ENCODE peak calls at places on chromosomes 16 and 17, in eight cellular contexts. J is fibroblast of lung, W is IMR-90, K is neural progenitor cell, E is MM.1S, M is OCI-LY7, Q is H9, Y is mammary epithelial cell. P is an unnamed sample.
A peak's percentile ranks its signal among the peaks of the same experiment; 100 is the strongest.

GRCh38 chr17:15464211-15464610 is 3.2 kb downstream of the CDRT4 start:
- DNase-seq in J (no peak), W (no peak), K (no peak), E (no peak), M (no peak), Q (no peak), Y (no peak), P (no peak)

GRCh38 chr17:58306131-58306951 is 22.3 kb downstream of the TSPOAP1 start:
- DNase-seq in J (no peak), W (no peak), K (no peak), E (no peak), M (no peak), Q (peak; percentile 39), Y (no peak), P (no peak)

GRCh38 chr16:56202036-56202435 is 10.7 kb downstream of the GNAO1 start:
- DNase-seq in J (peak; percentile 23), W (no peak), K (no peak), E (no peak), M (no peak), Q (no peak), Y (peak; percentile 21), P (no peak)

GRCh38 chr16:57091200-57091989 is 988 bp upstream of the CPNE2 start:
- DNase-seq in J (peak; percentile 57), W (peak; percentile 53), K (peak; percentile 31), E (no peak), M (no peak), Q (peak; percentile 76), Y (peak; percentile 47), P (peak; percentile 77)

GRCh38 chr17:80464486-80464885 is 11.9 kb downstream of the NPTX1 start:
- DNase-seq in J (no peak), W (no peak), K (no peak), E (no peak), M (no peak), Q (no peak), Y (no peak), P (no peak)

GRCh38 chr17:33942414-33942813 is 312.7 kb upstream of the CCL2 start:
- DNase-seq in J (peak; percentile 59), W (no peak), K (no peak), E (no peak), M (no peak), Q (no peak), Y (no peak), P (no peak)

GRCh38 chr17:48012151-48012520 is 25.5 kb downstream of the COPZ2 start:
- DNase-seq in J (no peak), W (no peak), K (peak; percentile 94), E (peak; percentile 85), M (peak; percentile 89), Q (peak; percentile 87), Y (no peak), P (peak; percentile 87)

GRCh38 chr16:69890114-69890890 is 60.8 kb upstream of the CLEC18A start:
- DNase-seq in J (peak; percentile 58), W (peak; percentile 42), K (peak; percentile 64), E (no peak), M (no peak), Q (peak; percentile 77), Y (peak; percentile 27), P (peak; percentile 77)

GRCh38 chr17:60358611-60359225 is 33.2 kb downstream of the USP32 start:
- DNase-seq in J (no peak), W (no peak), K (no peak), E (no peak), M (no peak), Q (no peak), Y (no peak), P (no peak)

GRCh38 chr17:76987486-76987885 is 119.3 kb downstream of the MGAT5B start:
- DNase-seq in J (no peak), W (no peak), K (no peak), E (no peak), M (no peak), Q (no peak), Y (no peak), P (no peak)

GRCh38 chr16:84137287-84137686 is 7.7 kb downstream of the HSDL1 start:
- DNase-seq in J (no peak), W (no peak), K (no peak), E (no peak), M (no peak), Q (no peak), Y (no peak), P (no peak)

GRCh38 chr17:70829876-70830275 is 660.5 kb downstream of the KCNJ2 start:
- DNase-seq in J (peak; percentile 54), W (peak; percentile 31), K (no peak), E (no peak), M (no peak), Q (no peak), Y (no peak), P (no peak)

GRCh38 chr16:86509759-86510464 is 415 bp upstream of the FOXF1 start:
- DNase-seq in J (peak; percentile 93), W (peak; percentile 96), K (peak; percentile 71), E (no peak), M (no peak), Q (peak; percentile 85), Y (peak; percentile 23), P (peak; percentile 80)

GRCh38 chr17:31566247-31566991 is 174.9 kb downstream of the RAB11FIP4 start:
- DNase-seq in J (no peak), W (no peak), K (no peak), E (no peak), M (no peak), Q (no peak), Y (no peak), P (no peak)
- H4K20me1 ChIP-seq in J (no peaks in the 10 kb centered on the region), W (peaks cover 35% of the 10 kb centered on the region), K (peaks cover 12% of the 10 kb centered on the region), E (no peaks in the 10 kb centered on the region), M (no peaks in the 10 kb centered on the region), Q (no peaks in the 10 kb centered on the region), Y (no peaks in the 10 kb centered on the region), P (no peaks in the 10 kb centered on the region)

GRCh38 chr17:82832881-82833475 is 6.8 kb downstream of the ZNF750 start:
- DNase-seq in J (no peak), W (no peak), K (no peak), E (no peak), M (no peak), Q (no peak), Y (no peak), P (no peak)

GRCh38 chr17:82830249-82830661 is 9.6 kb downstream of the ZNF750 start:
- DNase-seq in J (peak; percentile 18), W (peak; percentile 10), K (no peak), E (no peak), M (no peak), Q (no peak), Y (no peak), P (no peak)

GRCh38 chr17:82831818-82832200 is 8.0 kb downstream of the ZNF750 start:
- DNase-seq in J (no peak), W (no peak), K (no peak), E (no peak), M (no peak), Q (no peak), Y (no peak), P (no peak)

GRCh38 chr17:82831041-82831817 is 8.6 kb downstream of the ZNF750 start:
- DNase-seq in J (no peak), W (no peak), K (no peak), E (no peak), M (no peak), Q (no peak), Y (no peak), P (no peak)

DNA sequence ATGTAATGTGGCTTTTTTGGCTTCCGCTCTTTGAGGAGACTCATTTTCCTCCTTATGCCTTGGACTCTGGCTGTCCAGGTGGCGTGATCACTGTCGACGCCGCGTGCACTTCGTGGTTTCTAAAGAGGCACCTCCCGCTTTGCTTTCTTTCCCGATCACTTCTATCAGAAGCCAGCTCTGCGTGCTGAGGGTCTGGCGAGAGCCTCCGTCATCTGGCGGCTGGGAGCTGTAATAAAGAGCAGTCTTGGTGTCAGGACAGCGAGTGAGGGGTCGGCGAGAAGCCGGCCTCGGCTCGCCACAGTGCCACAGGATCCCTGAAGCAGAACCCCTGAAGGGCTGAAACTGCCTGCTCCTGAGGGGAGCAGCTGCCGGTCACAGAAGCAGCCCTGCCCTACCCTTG is 7.4 kb downstream of the ZNF750 start:
- DNase-seq in J (no peak), W (no peak), K (no peak), E (no peak), M (no peak), Q (no peak), Y (no peak), P (no peak)
- H3K4me2 ChIP-seq in J (no peak overlapping the region), W (no peak overlapping the region), K (no peak overlapping the region), E (no peak overlapping the region), M (no peak overlapping the region), Q (no peak overlapping the region), Y (no peak overlapping the region), P (no peak overlapping the region)

DNA sequence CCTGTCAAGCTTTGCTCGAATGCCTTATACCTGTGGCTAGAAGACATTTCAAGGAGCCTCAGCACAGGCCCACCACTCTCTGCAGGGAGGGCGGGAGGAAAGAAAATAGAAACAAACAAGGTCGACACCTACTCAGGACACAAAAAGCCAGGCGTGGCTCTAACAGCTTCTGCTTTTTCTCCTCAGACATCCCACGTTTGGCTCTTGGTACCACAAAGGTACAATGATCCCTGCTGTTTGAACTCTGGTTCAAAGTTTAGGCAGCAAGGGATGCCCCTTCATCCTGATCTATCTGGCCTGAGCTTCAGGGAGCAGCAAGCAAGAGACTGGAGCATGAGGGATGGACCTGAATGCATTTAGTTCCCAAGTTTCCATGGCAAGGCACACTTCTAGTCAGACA is 57.1 kb downstream of the CREBBP start:
- DNase-seq in J (no peak), W (no peak), K (no peak), E (no peak), M (no peak), Q (no peak), Y (no peak), P (no peak)
- H4K20me1 ChIP-seq in J (peaks cover 33% of the 10 kb centered on the region), W (peaks cover 99% of the 10 kb centered on the region), K (peaks cover 91% of the 10 kb centered on the region), E (peaks cover 26% of the 10 kb centered on the region), M (peaks cover 15% of the 10 kb centered on the region), Q (no peaks in the 10 kb centered on the region), Y (peaks cover 38% of the 10 kb centered on the region), P (peaks cover 83% of the 10 kb centered on the region)

GRCh38 chr17:44184212-44184810 is 2.5 kb upstream of the TMUB2 start:
- DNase-seq in J (no peak), W (no peak), K (no peak), E (no peak), M (no peak), Q (no peak), Y (no peak), P (no peak)

GRCh38 chr17:44187131-44187899 is 543 bp downstream of the TMUB2 start:
- DNase-seq in J (peak; percentile 42), W (peak; percentile 46), K (no peak), E (peak; percentile 26), M (no peak), Q (no peak), Y (peak; percentile 17), P (peak; percentile 74)

GRCh38 chr17:44178133-44178532 is 7.6 kb downstream of the ASB16 start:
- DNase-seq in J (no peak), W (no peak), K (no peak), E (no peak), M (no peak), Q (no peak), Y (no peak), P (no peak)

GRCh38 chr17:44186307-44187130 is at the start of gene TMUB2:
- DNase-seq in J (peak; percentile 99), W (peak; percentile 100), K (peak; percentile 100), E (peak; percentile 99), M (peak; percentile 100), Q (peak; percentile 100), Y (peak; percentile 99), P (peak; percentile 100)

DNA sequence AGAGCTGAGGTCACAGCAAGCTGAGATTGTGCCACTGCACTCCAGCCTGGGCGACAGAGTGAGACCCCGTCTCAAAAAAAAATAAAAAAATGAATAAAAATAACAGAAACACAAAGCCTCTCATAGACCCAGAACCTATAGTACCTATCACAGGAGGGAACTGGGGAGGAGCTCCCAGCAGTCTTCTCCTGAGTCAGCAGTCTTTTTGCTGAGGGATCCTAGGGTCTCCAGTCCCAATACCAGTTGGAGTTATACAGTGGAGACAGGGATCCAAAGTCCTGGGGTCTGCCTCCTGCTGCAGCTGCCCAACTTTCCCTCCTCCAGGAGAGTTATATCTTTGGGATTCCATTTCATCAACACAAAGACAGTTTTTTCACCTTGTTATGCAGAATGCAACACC is 3.7 kb upstream of the TMUB2 start:
- DNase-seq in J (no peak), W (no peak), K (no peak), E (no peak), M (no peak), Q (no peak), Y (no peak), P (no peak)
- H3K4me2 ChIP-seq in J (no peak overlapping the region), W (no peak overlapping the region), K (no peak overlapping the region), E (no peak overlapping the region), M (no peak overlapping the region), Q (no peak overlapping the region), Y (no peak overlapping the region), P (no peak overlapping the region)

P was measured in GM23338.